ENCODE peak calls at places on chromosome 12, in nine cellular contexts. W is ovary, P is IMR-90, H is psoas muscle, G is bronchial epithelial cell, S is heart left ventricle, M is foreskin fibroblast, B is BE2C, C is breast epithelium. Y is an unnamed sample.

GRCh38 chr12:93571360-93571853 is 1.1 kb upstream of the SOCS2 start:
- DNase-seq in W (peak), P (peak), H (peak), G (no peak), S (peak), M (peak), B (peak), C (no peak), Y (no peak)

GRCh38 chr12:125169870-125170269 is 104.6 kb downstream of the AACS start:
- DNase-seq in W (no peak), P (no peak), H (no peak), G (no peak), S (no peak), M (no peak), B (no peak), C (no peak), Y (no peak)

GRCh38 chr12:46374711-46375110 is 2.1 kb upstream of the SLC38A2 start:
- DNase-seq in W (no peak), P (no peak), H (no peak), G (no peak), S (no peak), M (no peak), B (no peak), C (no peak), Y (no peak)

GRCh38 chr12:23049180-23049579 is 424.2 kb downstream of the ETNK1 start:
- DNase-seq in W (no peak), P (peak), H (no peak), G (peak), S (no peak), M (no peak), B (no peak), C (no peak), Y (peak)

GRCh38 chr12:126385785-126386184 is 1320.5 kb downstream of the AACS start:
- DNase-seq in W (no peak), P (no peak), H (no peak), G (no peak), S (no peak), M (peak), B (no peak), C (no peak), Y (no peak)

GRCh38 chr12:124821252-124822200 is 42.1 kb downstream of the SCARB1 start:
- DNase-seq in W (no peak), P (no peak), H (no peak), G (no peak), S (no peak), M (no peak), B (no peak), C (no peak), Y (no peak)

GRCh38 chr12:11624126-11624525 is 25.3 kb upstream of the ETV6 start:
- DNase-seq in W (no peak), P (no peak), H (no peak), G (no peak), S (no peak), M (no peak), B (no peak), C (no peak), Y (no peak)

GRCh38 chr12:119375170-119375569 is 40.6 kb downstream of the CCDC60 start:
- DNase-seq in W (no peak), P (no peak), H (no peak), G (no peak), S (no peak), M (no peak), B (no peak), C (no peak), Y (no peak)

GRCh38 chr12:130423136-130423535 is 85.4 kb downstream of the PIWIL1 start:
- DNase-seq in W (no peak), P (no peak), H (no peak), G (no peak), S (no peak), M (no peak), B (no peak), C (no peak), Y (no peak)

GRCh38 chr12:89352242-89352491 is 134 bp downstream of the DUSP6 start:
- DNase-seq in W (no peak), P (no peak), H (no peak), G (no peak), S (no peak), M (no peak), B (no peak), C (no peak), Y (no peak)

GRCh38 chr12:122160761-122161160 is 13.3 kb downstream of the IL31 start:
- DNase-seq in W (no peak), P (no peak), H (no peak), G (no peak), S (no peak), M (no peak), B (no peak), C (no peak), Y (no peak)

GRCh38 chr12:122161682-122162081 is 12.3 kb downstream of the IL31 start:
- DNase-seq in W (no peak), P (no peak), H (no peak), G (no peak), S (no peak), M (no peak), B (no peak), C (no peak), Y (no peak)

GRCh38 chr12:122158700-122159285 is 15.2 kb downstream of the IL31 start:
- DNase-seq in W (no peak), P (no peak), H (no peak), G (peak), S (no peak), M (no peak), B (no peak), C (no peak), Y (no peak)

GRCh38 chr12:122162976-122163375 is 11.0 kb downstream of the IL31 start:
- DNase-seq in W (no peak), P (no peak), H (no peak), G (no peak), S (no peak), M (no peak), B (no peak), C (no peak), Y (no peak)

DNA sequence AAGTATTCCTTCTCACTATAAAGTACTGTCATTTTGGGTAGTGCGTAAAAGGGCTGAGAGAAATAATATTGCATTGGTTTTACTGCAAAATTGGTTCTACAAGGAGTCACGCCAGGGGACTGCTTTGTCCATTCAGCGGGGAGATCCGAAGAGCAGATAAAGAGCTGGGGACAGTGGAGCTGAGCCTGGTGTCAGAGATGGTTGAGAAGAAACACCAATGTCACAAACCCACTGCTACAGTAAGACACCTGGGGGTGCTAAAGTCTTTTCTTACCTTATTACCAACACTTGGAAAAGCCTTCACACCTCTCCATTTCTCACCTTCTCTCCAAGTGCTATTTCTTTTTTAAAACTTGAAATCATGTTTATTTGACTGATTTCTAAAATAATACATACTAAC is 14.1 kb downstream of the IL31 start:
- DNase-seq in W (no peak), P (no peak), H (no peak), G (no peak), S (no peak), M (no peak), B (no peak), C (no peak), Y (no peak)
- TF ChIP-seq CTCF in W (no peak), P (no peak), H (no peak), G (peak), S (no peak), M (no peak), B (no peak), C (no peak), Y (no peak)

GRCh38 chr12:29333178-29333577 is 47.8 kb downstream of the ERGIC2 start:
- DNase-seq in W (no peak), P (no peak), H (no peak), G (no peak), S (no peak), M (no peak), B (no peak), C (no peak), Y (no peak)
- H3K4me3 ChIP-seq in W (no peak), P (no peak), H (no peak), G (no peak), S (no peak), M (no peak), B (no peak), C (no peak), Y (no peak)

GRCh38 chr12:60935981-60936761 is 1324.0 kb upstream of the USP15 start:
- DNase-seq in W (no peak), P (no peak), H (no peak), G (peak), S (no peak), M (no peak), B (no peak), C (no peak), Y (no peak)
- TF ChIP-seq CTCF in W (no peak), P (no peak), H (no peak), G (peak), S (no peak), M (no peak), B (no peak), C (no peak), Y (no peak)

DNA sequence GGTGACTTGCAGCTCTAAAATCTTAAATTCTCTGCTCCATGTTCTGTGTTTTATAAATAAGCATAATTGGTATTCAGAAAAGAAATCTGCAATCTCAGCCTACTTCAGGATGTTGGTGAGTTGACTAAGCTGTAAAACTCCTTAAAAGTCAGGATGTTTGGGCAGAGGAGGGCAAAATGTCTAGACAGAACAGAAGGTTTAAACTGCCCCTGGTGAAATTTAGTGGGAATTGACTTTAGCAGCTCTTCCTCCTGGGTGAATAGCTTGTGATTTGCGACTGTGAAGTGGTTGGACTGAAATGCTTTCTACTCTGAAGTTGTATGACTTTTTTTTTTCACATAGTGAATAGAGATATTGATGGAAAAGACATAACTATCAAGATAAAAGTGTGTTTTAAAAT is 85.8 kb downstream of the CAND1 start:
- DNase-seq in W (no peak), P (peak), H (no peak), G (no peak), S (no peak), M (peak), B (no peak), C (no peak), Y (no peak)
- H3K4me3 ChIP-seq in W (no peak), P (no peak), H (peak), G (no peak), S (no peak), M (no peak), B (no peak), C (no peak), Y (no peak)

Y was measured in epithelial cell of proximal tubule.